ENCODE peak calls at places on chromosomes 5 and 9, in four cellular contexts. T, D, K and R are unnamed samples.

GRCh38 chr5:67299317-67299716 is 102.7 kb upstream of the CD180 start:
- DNase-seq in T (peak), D (no peak), K (no peak), R (no peak)

GRCh38 chr5:119435436-119436132 is 16.7 kb upstream of the HSD17B4 start:
- DNase-seq in T (peak), D (no peak), K (peak), R (peak)

GRCh38 chr9:115939065-115939765 is 214.4 kb upstream of the PAPPA start:
- DNase-seq in T (peak), D (no peak), K (no peak), R (peak)

GRCh38 chr5:124806026-124806856 is 59.8 kb upstream of the ZNF608 start:
- DNase-seq in T (peak), D (no peak), K (no peak), R (peak)

GRCh38 chr5:168908207-168908606 is 329.0 kb upstream of the PANK3 start:
- DNase-seq in T (peak), D (no peak), K (no peak), R (peak)

GRCh38 chr5:177510567-177511053 is 984 bp upstream of the DOK3 start:
- DNase-seq in T (no peak), D (no peak), K (no peak), R (no peak)

GRCh38 chr5:50808406-50808805 is 142.0 kb downstream of the PARP8 start:
- DNase-seq in T (no peak), D (no peak), K (no peak), R (no peak)

GRCh38 chr9:116154976-116155699 is 1.5 kb downstream of the PAPPA start:
- DNase-seq in T (peak), D (no peak), K (no peak), R (peak)

GRCh38 chr5:27472000-27472763 is 433.8 kb upstream of the CDH9 start:
- DNase-seq in T (peak), D (peak), K (peak), R (peak)

GRCh38 chr9:84793251-84793650 is 123.7 kb downstream of the NTRK2 start:
- DNase-seq in T (no peak), D (no peak), K (no peak), R (no peak)

GRCh38 chr9:74887041-74887980 is at the start of gene TRPM6:
- DNase-seq in T (peak), D (peak), K (peak), R (peak)

GRCh38 chr9:21993007-21993406 is 1.2 kb downstream of the CDKN2A start:
- DNase-seq in T (no peak), D (no peak), K (no peak), R (no peak)

GRCh38 chr9:21988056-21988990 is 5.9 kb downstream of the CDKN2A start:
- DNase-seq in T (no peak), D (no peak), K (no peak), R (no peak)

GRCh38 chr9:21991039-21991959 is 2.9 kb downstream of the CDKN2A start:
- DNase-seq in T (no peak), D (no peak), K (no peak), R (no peak)

GRCh38 chr9:21985964-21986667 is 8.1 kb downstream of the CDKN2A start:
- DNase-seq in T (no peak), D (no peak), K (no peak), R (no peak)

GRCh38 chr9:21989440-21990189 is 4.6 kb downstream of the CDKN2A start:
- DNase-seq in T (peak), D (no peak), K (no peak), R (no peak)
- H3K4me3 ChIP-seq in T (peak), D (no peak), K (no peak), R (peak)

DNA sequence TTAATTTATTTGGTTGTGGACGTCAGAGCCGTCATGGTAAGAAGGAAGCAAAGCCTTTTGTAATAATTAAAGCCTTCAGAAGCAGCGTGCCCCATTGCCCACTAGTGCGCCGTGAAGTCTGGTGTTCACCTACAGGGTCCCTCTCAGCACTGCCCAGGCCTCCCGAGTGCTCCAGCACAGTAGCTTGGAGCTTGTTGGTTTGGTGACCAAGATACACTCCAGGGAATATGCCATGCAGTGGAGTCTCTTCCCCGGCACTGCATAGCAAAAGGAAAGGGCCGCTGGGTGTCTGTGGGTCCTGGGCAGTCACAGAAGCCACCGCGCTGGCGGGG is 478 bp upstream of the SYK start:
- DNase-seq in T (no peak), D (no peak), K (no peak), R (no peak)
- H3K4me3 ChIP-seq in T (no peak), D (no peak), K (peak), R (no peak)

DNA sequence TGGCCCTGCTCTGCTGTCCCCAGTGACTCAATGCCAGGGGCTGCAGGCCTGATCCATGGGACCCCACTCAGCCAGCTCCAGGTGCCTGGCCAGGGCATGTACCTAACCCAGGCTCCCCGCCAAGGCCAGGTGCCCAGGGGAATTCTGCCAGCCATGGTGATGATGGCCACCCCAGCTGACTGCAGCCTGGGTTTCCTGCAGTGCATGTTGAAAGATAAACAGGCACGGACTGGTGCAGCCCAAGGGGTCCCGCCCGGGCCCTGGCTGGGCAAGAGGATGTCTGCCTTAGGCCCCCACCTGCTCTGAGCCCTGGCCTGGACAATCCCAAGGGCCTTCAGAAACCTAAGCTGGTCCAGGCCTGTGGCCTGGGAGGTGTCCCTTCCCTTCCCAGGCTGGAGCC is 1.2 kb downstream of the ABCA2 start:
- DNase-seq in T (no peak), D (no peak), K (no peak), R (no peak)
- H3K4me3 ChIP-seq in T (peak), D (peak), K (no peak), R (no peak)

DNA sequence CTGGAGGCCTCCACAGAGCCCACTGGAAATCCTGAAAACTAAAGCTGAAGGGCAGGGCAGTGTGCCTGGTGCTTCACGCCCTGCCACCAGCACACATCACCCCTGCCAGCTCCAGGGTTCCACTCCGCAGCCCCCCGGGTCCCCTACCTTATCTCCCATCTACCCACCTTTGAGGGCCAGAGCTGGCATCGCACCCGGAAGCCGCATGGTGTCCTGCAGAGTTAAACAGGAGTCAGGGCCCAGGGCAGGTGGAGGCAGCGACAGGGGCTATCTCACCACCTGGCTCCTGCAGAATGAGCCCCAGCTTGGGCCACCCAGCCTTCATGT is 18.8 kb downstream of the PDGFRB start:
- DNase-seq in T (no peak), D (no peak), K (no peak), R (no peak)
- H3K4me3 ChIP-seq in T (no peak), D (no peak), K (no peak), R (no peak)

DNA sequence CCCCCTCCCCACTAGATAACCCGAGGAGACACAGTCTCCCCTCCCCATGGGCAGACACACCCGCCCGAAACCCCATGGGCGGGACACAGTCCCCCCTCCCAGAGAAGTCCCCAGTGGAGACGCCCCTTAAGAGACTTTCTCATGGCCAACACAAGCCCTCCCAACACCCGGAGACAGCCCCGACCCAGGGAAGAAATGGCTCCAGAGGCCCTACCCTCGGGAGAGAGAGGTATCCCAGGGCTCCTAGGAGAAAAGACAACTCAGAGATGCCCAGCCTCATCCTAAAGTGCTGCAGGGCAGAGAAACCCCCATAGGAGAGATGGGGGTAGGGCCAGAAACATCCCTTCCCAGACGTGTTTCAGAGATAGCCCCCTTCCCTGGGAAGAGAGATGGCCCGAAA is 27.4 kb downstream of the PCDH1 start:
- DNase-seq in T (peak), D (no peak), K (peak), R (no peak)
- H3K4me3 ChIP-seq in T (no peak), D (peak), K (peak), R (peak)

GRCh38 chr9:104972242-104972866 is 44.4 kb upstream of the ABCA1 start:
- DNase-seq in T (no peak), D (no peak), K (no peak), R (no peak)

GRCh38 chr9:104970588-104970987 is 42.6 kb upstream of the ABCA1 start:
- DNase-seq in T (peak), D (peak), K (no peak), R (no peak)

GRCh38 chr9:104971521-104971920 is 43.6 kb upstream of the ABCA1 start:
- DNase-seq in T (no peak), D (no peak), K (no peak), R (no peak)

GRCh38 chr9:104968025-104968982 is 40.3 kb upstream of the ABCA1 start:
- DNase-seq in T (peak), D (peak), K (peak), R (peak)

DNA sequence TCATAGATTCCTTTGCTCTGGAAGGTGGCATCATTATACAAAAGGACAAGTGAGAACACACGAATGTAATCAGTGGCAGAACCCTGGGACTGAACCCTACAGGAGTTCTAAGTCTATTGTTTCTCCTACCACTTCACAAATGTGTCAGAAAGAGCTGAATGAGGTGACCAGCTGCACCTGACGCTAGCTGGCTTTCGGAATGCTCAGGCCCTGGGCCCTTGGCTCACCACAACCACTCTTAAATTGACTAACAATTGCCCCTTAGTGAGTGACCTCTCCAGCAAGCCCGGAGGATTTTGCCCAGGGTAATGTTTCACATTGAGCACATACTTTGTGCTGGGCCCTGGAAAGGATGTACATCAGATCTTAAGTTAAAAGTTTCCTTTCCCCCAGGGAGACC is 41.2 kb upstream of the ABCA1 start:
- DNase-seq in T (peak), D (no peak), K (no peak), R (no peak)
- H3K4me3 ChIP-seq in T (peak), D (no peak), K (peak), R (no peak)